ENCODE peak calls at places on chromosomes 16 and 17, in five cellular contexts. One of them, this sample, is unnamed.

GRCh38 chr16:63461248-63461841 is 1425.1 kb upstream of the CDH8 start:
- DNase-seq in BJ: no peak
- DNase-seq in amniotic stem cell: peak
- DNase-seq in C1 segment of cervical spinal cord: peak
- DNase-seq in A549: peak
- DNase-seq in this sample: peak

GRCh38 chr16:26645629-26646028 is 421.1 kb upstream of the C16orf82 start:
- DNase-seq in BJ: no peak
- DNase-seq in amniotic stem cell: no peak
- DNase-seq in C1 segment of cervical spinal cord: no peak
- DNase-seq in A549: peak
- DNase-seq in this sample: peak

GRCh38 chr17:35871415-35871814 is 2.7 kb upstream of the HEATR9 start:
- DNase-seq in BJ: no peak
- DNase-seq in amniotic stem cell: no peak
- DNase-seq in C1 segment of cervical spinal cord: no peak
- DNase-seq in A549: no peak
- DNase-seq in this sample: no peak

GRCh38 chr17:80794281-80795089 is 197.2 kb upstream of the CHMP6 start:
- DNase-seq in BJ: no peak
- DNase-seq in amniotic stem cell: no peak
- DNase-seq in C1 segment of cervical spinal cord: no peak
- DNase-seq in A549: no peak
- DNase-seq in this sample: no peak

GRCh38 chr17:43599046-43599395 is 52.9 kb upstream of the ETV4 start:
- DNase-seq in BJ: no peak
- DNase-seq in amniotic stem cell: no peak
- DNase-seq in C1 segment of cervical spinal cord: no peak
- DNase-seq in A549: no peak
- DNase-seq in this sample: no peak

GRCh38 chr17:82301300-82301915 is 16.0 kb downstream of the CD7 start:
- DNase-seq in BJ: no peak
- DNase-seq in amniotic stem cell: no peak
- DNase-seq in C1 segment of cervical spinal cord: no peak
- DNase-seq in A549: no peak
- DNase-seq in this sample: no peak

GRCh38 chr17:51166987-51167931 is 1.0 kb downstream of the NME2 start:
- DNase-seq in BJ: no peak
- DNase-seq in amniotic stem cell: no peak
- DNase-seq in C1 segment of cervical spinal cord: peak
- DNase-seq in A549: peak
- DNase-seq in this sample: peak

GRCh38 chr16:79972053-79972704 is 371.6 kb upstream of the MAF start:
- DNase-seq in BJ: no peak
- DNase-seq in amniotic stem cell: no peak
- DNase-seq in C1 segment of cervical spinal cord: no peak
- DNase-seq in A549: peak
- DNase-seq in this sample: no peak

GRCh38 chr16:85238233-85238647 is 126.0 kb upstream of the CIBAR2 start:
- DNase-seq in BJ: no peak
- DNase-seq in amniotic stem cell: no peak
- DNase-seq in C1 segment of cervical spinal cord: peak
- DNase-seq in A549: no peak
- DNase-seq in this sample: no peak

GRCh38 chr16:86774931-86775330 is 196.6 kb downstream of the FOXL1 start:
- DNase-seq in BJ: no peak
- DNase-seq in amniotic stem cell: no peak
- DNase-seq in C1 segment of cervical spinal cord: no peak
- DNase-seq in A549: no peak
- DNase-seq in this sample: no peak

GRCh38 chr16:85720319-85720637 is 30.6 kb downstream of the C16orf74 start:
- DNase-seq in BJ: no peak
- DNase-seq in amniotic stem cell: no peak
- DNase-seq in C1 segment of cervical spinal cord: no peak
- DNase-seq in A549: no peak
- DNase-seq in this sample: no peak

GRCh38 chr16:66639091-66639885 is 34.8 kb downstream of the CMTM3 start:
- DNase-seq in BJ: no peak
- DNase-seq in amniotic stem cell: no peak
- DNase-seq in C1 segment of cervical spinal cord: no peak
- DNase-seq in A549: no peak
- DNase-seq in this sample: no peak

GRCh38 chr17:59174671-59175070 is 19.1 kb downstream of the PRR11 start:
- DNase-seq in BJ: no peak
- DNase-seq in amniotic stem cell: no peak
- DNase-seq in C1 segment of cervical spinal cord: no peak
- DNase-seq in A549: no peak
- DNase-seq in this sample: no peak

GRCh38 chr16:2946649-2947048 is 17.4 kb upstream of the KREMEN2 start:
- DNase-seq in BJ: no peak
- DNase-seq in amniotic stem cell: no peak
- DNase-seq in C1 segment of cervical spinal cord: no peak
- DNase-seq in A549: no peak
- DNase-seq in this sample: no peak

GRCh38 chr16:21610766-21611165 is 11.4 kb downstream of the METTL9 start:
- DNase-seq in BJ: no peak
- DNase-seq in amniotic stem cell: no peak
- DNase-seq in C1 segment of cervical spinal cord: no peak
- DNase-seq in A549: no peak
- DNase-seq in this sample: no peak

This sample was measured in SK-MEL-5.